ENCODE peak calls at places on chromosome 9, in six cellular contexts. Q, T, U, J, C and S are unnamed samples.

GRCh38 chr9:137333016-137333726 is 31.1 kb upstream of the NRARP start:
- DNase-seq in Q (no peak), T (no peak), U (no peak), J (no peak), C (no peak), S (no peak)

GRCh38 chr9:114732842-114733241 is 50.9 kb upstream of the TEX48 start:
- DNase-seq in Q (no peak), T (no peak), U (no peak), J (no peak), C (no peak), S (no peak)

GRCh38 chr9:133088146-133088750 is 26.5 kb downstream of the CEL start:
- DNase-seq in Q (no peak), T (no peak), U (no peak), J (no peak), C (no peak), S (no peak)

GRCh38 chr9:6106576-6107339 is 91.3 kb upstream of the RANBP6 start:
- DNase-seq in Q (no peak), T (peak; percentile 7), U (peak; percentile 35), J (peak; percentile 24), C (peak; percentile 78), S (no peak)

GRCh38 chr9:19154135-19154612 is 26.9 kb upstream of the PLIN2 start:
- DNase-seq in Q (no peak), T (no peak), U (peak; percentile 58), J (no peak), C (peak; percentile 26), S (no peak)

GRCh38 chr9:2709645-2710101 is 7.6 kb upstream of the KCNV2 start:
- DNase-seq in Q (no peak), T (no peak), U (no peak), J (no peak), C (peak; percentile 65), S (no peak)

GRCh38 chr9:90180374-90180773 is 462.2 kb downstream of the DIRAS2 start:
- DNase-seq in Q (no peak), T (no peak), U (no peak), J (no peak), C (peak; percentile 18), S (no peak)

GRCh38 chr9:130371196-130371966 is 73.4 kb upstream of the ASS1 start:
- DNase-seq in Q (no peak), T (no peak), U (peak; percentile 35), J (no peak), C (peak; percentile 66), S (no peak)

GRCh38 chr9:93187047-93187446 is 3.1 kb downstream of the WNK2 start:
- DNase-seq in Q (peak; percentile 50), T (no peak), U (no peak), J (no peak), C (no peak), S (no peak)

GRCh38 chr9:130010151-130010988 is 32.6 kb downstream of the FNBP1 start:
- DNase-seq in Q (no peak), T (no peak), U (no peak), J (no peak), C (no peak), S (no peak)

GRCh38 chr9:110752766-110753165 is 84.2 kb downstream of the MUSK start:
- DNase-seq in Q (peak; percentile 65), T (no peak), U (peak; percentile 57), J (peak; percentile 92), C (no peak), S (no peak)

GRCh38 chr9:94783121-94783664 is 56.7 kb downstream of the AOPEP start:
- DNase-seq in Q (peak; percentile 96), T (peak; percentile 76), U (peak; percentile 56), J (peak; percentile 76), C (peak; percentile 93), S (peak; percentile 46)

GRCh38 chr9:95813923-95814322 is 61.6 kb upstream of the ERCC6L2 start:
- DNase-seq in Q (no peak), T (no peak), U (no peak), J (no peak), C (no peak), S (no peak)

GRCh38 chr9:89592963-89593775 is 11.6 kb upstream of the GADD45G start:
- DNase-seq in Q (no peak), T (no peak), U (peak; percentile 42), J (peak; percentile 10), C (peak; percentile 97), S (no peak)

GRCh38 chr9:106019017-106019692 is 324.8 kb downstream of the TMEM38B start:
- DNase-seq in Q (no peak), T (no peak), U (no peak), J (no peak), C (no peak), S (no peak)

GRCh38 chr9:137172907-137173794 is 1.3 kb upstream of the TMEM210 start:
- DNase-seq in Q (peak; percentile 90), T (no peak), U (no peak), J (no peak), C (no peak), S (no peak)

GRCh38 chr9:106066937-106067545 is 372.7 kb downstream of the TMEM38B start:
- DNase-seq in Q (no peak), T (no peak), U (no peak), J (no peak), C (no peak), S (no peak)

GRCh38 chr9:96554801-96555566 is 64.7 kb downstream of the CDC14B start:
- DNase-seq in Q (no peak), T (no peak), U (no peak), J (no peak), C (no peak), S (no peak)

GRCh38 chr9:105204416-105204815 is 40.0 kb upstream of the SLC44A1 start:
- DNase-seq in Q (no peak), T (no peak), U (no peak), J (no peak), C (no peak), S (no peak)

GRCh38 chr9:69936427-69936826 is 107.2 kb upstream of the MAMDC2 start:
- DNase-seq in Q (no peak), T (no peak), U (peak; percentile 24), J (no peak), C (no peak), S (no peak)

GRCh38 chr9:130663258-130664171 is 879 bp upstream of the PRDM12 start:
- DNase-seq in Q (no peak), T (no peak), U (peak; percentile 50), J (no peak), C (peak; percentile 38), S (no peak)

GRCh38 chr9:89766981-89767380 is 162.2 kb downstream of the GADD45G start:
- DNase-seq in Q (no peak), T (no peak), U (no peak), J (no peak), C (no peak), S (no peak)

GRCh38 chr9:87276851-87277251 is 220.8 kb upstream of the DAPK1 start:
- DNase-seq in Q (no peak), T (no peak), U (no peak), J (no peak), C (no peak), S (no peak)

GRCh38 chr9:124133752-124134151 is 122.2 kb downstream of the LHX2 start:
- DNase-seq in Q (no peak), T (peak; percentile 32), U (no peak), J (peak; percentile 40), C (peak; percentile 80), S (no peak)

GRCh38 chr9:121945281-121945680 is 147.8 kb downstream of the TTLL11 start:
- DNase-seq in Q (no peak), T (no peak), U (no peak), J (no peak), C (no peak), S (no peak)

GRCh38 chr9:130433947-130434262 is 10.9 kb upstream of the ASS1 start:
- DNase-seq in Q (no peak), T (no peak), U (no peak), J (no peak), C (no peak), S (no peak)

GRCh38 chr9:132587484-132587858 is 5.1 kb downstream of the BARHL1 start:
- DNase-seq in Q (no peak), T (no peak), U (no peak), J (no peak), C (no peak), S (no peak)

GRCh38 chr9:3972687-3973086 is 327.2 kb downstream of the GLIS3 start:
- DNase-seq in Q (no peak), T (no peak), U (no peak), J (no peak), C (no peak), S (no peak)

GRCh38 chr9:72635197-72635596 is 113.8 kb downstream of the TMC1 start:
- DNase-seq in Q (no peak), T (no peak), U (no peak), J (no peak), C (peak; percentile 81), S (no peak)

GRCh38 chr9:15244001-15244441 is 63.0 kb downstream of the TTC39B start:
- DNase-seq in Q (peak; percentile 8), T (no peak), U (peak; percentile 31), J (no peak), C (no peak), S (no peak)

GRCh38 chr9:13020141-13020540 is 245.3 kb downstream of the LURAP1L start:
- DNase-seq in Q (no peak), T (no peak), U (no peak), J (no peak), C (no peak), S (no peak)

GRCh38 chr9:130129425-130130061 is 42.7 kb upstream of the NCS1 start:
- DNase-seq in Q (no peak), T (no peak), U (no peak), J (no peak), C (no peak), S (no peak)

GRCh38 chr9:135239769-135240141 is 152.3 kb downstream of the OLFM1 start:
- DNase-seq in Q (no peak), T (no peak), U (no peak), J (no peak), C (no peak), S (no peak)